ENCODE peak calls at places on chromosome 20, in four cellular contexts. Z, R, E and B are unnamed samples.
A peak's percentile ranks its signal among the peaks of the same experiment; 100 is the strongest.

GRCh38 chr20:14235355-14235754 is 102.1 kb downstream of the FLRT3 start:
- DNase-seq in Z (no peak), R (peak; percentile 9), E (peak; percentile 75), B (no peak)

GRCh38 chr20:17138237-17138636 is 88.6 kb upstream of the PCSK2 start:
- DNase-seq in R (no peak), E (no peak), Z (no peak), B (no peak)

GRCh38 chr20:23626040-23626620 is 11.6 kb downstream of the CST3 start:
- DNase-seq in R (peak; percentile 65), Z (no peak), E (peak; percentile 70), B (no peak)

GRCh38 chr20:38550274-38550673 is 30.7 kb upstream of the ADIG start:
- DNase-seq in E (peak; percentile 12), R (no peak), Z (no peak), B (peak; percentile 24)

GRCh38 chr20:4702562-4703280 is 19.0 kb upstream of the PRND start:
- DNase-seq in E (peak; percentile 15), R (no peak), Z (no peak), B (no peak)

GRCh38 chr20:63686492-63687321 is 9.7 kb upstream of the TNFRSF6B start:
- DNase-seq in Z (no peak), R (peak; percentile 60), E (peak; percentile 38), B (no peak)

GRCh38 chr20:23441850-23442313 is 2.4 kb downstream of the CSTL1 start:
- DNase-seq in Z (peak; percentile 75), R (peak; percentile 86), E (peak; percentile 94), B (peak; percentile 64)

GRCh38 chr20:40443731-40444130 is 245.3 kb downstream of the MAFB start:
- DNase-seq in Z (no peak), E (no peak), R (no peak), B (no peak)

GRCh38 chr20:22623211-22623610 is 38.8 kb upstream of the FOXA2 start:
- DNase-seq in R (no peak), Z (no peak), E (peak; percentile 50), B (no peak)

GRCh38 chr20:19566226-19566960 is 191.7 kb upstream of the RIN2 start:
- DNase-seq in E (no peak), Z (no peak), R (no peak), B (no peak)

GRCh38 chr20:57274846-57275245 is 8.4 kb upstream of the BMP7 start:
- DNase-seq in Z (no peak), R (no peak), E (no peak), B (no peak)

GRCh38 chr20:15867899-15868298 is 705.3 kb downstream of the KIF16B start:
- DNase-seq in R (no peak), Z (no peak), E (peak; percentile 44), B (no peak)

GRCh38 chr20:57560554-57561355 is at the start of gene PCK1:
- DNase-seq in E (peak; percentile 40), Z (no peak), R (peak; percentile 82), B (no peak)

GRCh38 chr20:49286689-49287551 is 9.1 kb upstream of the ZNFX1 start:
- DNase-seq in R (peak; percentile 80), E (peak; percentile 50), Z (no peak), B (no peak)

GRCh38 chr20:56445540-56445939 is 22.9 kb upstream of the RTF2 start:
- DNase-seq in Z (no peak), R (no peak), E (no peak), B (no peak)

GRCh38 chr20:62744761-62745160 is 36.1 kb downstream of the NTSR1 start:
- DNase-seq in E (no peak), R (no peak), Z (no peak), B (no peak)

GRCh38 chr20:4476903-4477302 is 244.8 kb upstream of the PRND start:
- DNase-seq in R (no peak), E (no peak), Z (no peak), B (no peak)

GRCh38 chr20:46594725-46595124 is 44.3 kb upstream of the OCSTAMP start:
- DNase-seq in R (no peak), Z (no peak), E (no peak), B (no peak)

GRCh38 chr20:17856024-17856564 is 112.5 kb downstream of the SNX5 start:
- DNase-seq in Z (no peak), E (peak; percentile 57), R (peak; percentile 41), B (peak; percentile 93)

DNA sequence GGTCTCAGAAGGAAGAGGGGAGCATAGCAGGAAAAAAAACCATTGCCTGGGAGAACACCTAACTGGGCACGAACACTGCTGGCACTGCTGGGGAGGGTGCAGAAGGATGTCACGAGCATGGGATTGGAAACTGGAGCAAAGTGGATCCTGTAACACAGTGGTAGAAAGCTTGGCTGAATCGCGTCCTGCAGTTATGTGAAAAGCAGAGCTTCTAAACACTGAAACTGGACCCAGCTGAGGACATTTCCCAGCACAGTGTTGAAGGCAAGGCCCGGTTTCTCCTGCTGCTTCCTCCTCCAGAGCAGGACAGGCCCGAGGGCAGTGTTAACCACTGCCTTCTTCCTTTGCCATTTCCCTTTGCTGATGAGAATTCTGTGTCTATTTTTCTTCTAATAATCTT is 6.7 kb downstream of the APMAP start:
- DNase-seq in Z (no peak), R (no peak), E (no peak), B (no peak)
- TF ChIP-seq CTCF in Z (no peak), R (no peak), E (no peak), B (no peak)

GRCh38 chr20:50877232-50877631 is 54.0 kb downstream of the ADNP start:
- DNase-seq in Z (no peak), R (no peak), E (no peak), B (no peak)

GRCh38 chr20:50883856-50884255 is 47.4 kb downstream of the ADNP start:
- DNase-seq in E (no peak), R (no peak), Z (no peak), B (no peak)

GRCh38 chr20:50876816-50877215 is 54.4 kb downstream of the ADNP start:
- DNase-seq in Z (no peak), E (no peak), R (no peak), B (no peak)

GRCh38 chr20:50876063-50876685 is 55.1 kb downstream of the ADNP start:
- DNase-seq in R (no peak), E (no peak), Z (no peak), B (no peak)

GRCh38 chr20:50879649-50880550 is 51.3 kb downstream of the ADNP start:
- DNase-seq in R (no peak), Z (no peak), E (no peak), B (no peak)
- H3K9me2 ChIP-seq in R (no peaks in the 10 kb centered on the region), Z (no peaks in the 10 kb centered on the region), E (no peaks in the 10 kb centered on the region), B (no peaks in the 10 kb centered on the region)

DNA sequence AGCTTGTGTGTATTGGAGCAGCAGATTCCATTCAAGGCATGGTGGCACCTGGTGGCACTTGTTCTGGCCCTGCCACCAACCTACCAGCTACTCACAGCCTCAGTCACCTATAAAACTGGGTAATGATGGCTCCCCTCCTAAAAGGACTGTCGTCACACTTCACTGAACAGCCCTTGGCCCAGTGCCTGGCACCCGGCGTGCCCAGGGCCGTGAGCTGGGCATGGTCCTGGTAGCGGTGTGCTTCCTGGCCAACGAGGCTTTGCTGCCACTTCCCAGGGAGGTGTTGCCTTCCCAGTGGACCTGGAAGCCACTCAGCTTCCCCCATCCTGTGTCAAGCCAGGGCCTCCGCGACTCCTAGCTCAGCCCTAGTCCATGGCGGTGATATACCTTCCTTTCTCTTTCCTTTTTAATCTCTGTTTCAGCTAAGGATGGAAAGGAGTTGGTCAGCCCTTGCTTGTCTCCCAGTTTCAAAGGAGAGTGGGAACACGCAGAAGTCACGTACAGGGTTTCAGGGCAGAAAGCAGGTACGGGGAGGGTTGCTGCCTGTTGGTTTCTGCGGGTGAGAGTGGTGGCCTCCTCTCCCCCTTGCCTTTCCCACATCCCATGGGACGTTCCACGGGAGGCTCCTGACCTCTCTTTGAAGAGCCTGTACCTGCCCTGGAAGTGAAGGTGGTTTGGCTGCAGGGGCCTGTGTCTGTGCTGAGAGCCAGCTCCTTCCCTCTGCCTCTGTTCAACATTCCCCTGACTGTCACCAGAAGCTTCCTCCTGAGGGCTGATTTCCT is 25.5 kb downstream of the ENTPD6 start:
- DNase-seq in R (no peak), Z (no peak), E (no peak), B (no peak)
- TF ChIP-seq EZH2phosphoT487 in R (no peak), Z (no peak), E (no peak), B (no peak)

GRCh38 chr20:20594171-20594530 is 118.3 kb downstream of the RALGAPA2 start:
- DNase-seq in Z (peak; percentile 15), E (peak; percentile 59), R (peak; percentile 53), B (peak; percentile 38)

DNA sequence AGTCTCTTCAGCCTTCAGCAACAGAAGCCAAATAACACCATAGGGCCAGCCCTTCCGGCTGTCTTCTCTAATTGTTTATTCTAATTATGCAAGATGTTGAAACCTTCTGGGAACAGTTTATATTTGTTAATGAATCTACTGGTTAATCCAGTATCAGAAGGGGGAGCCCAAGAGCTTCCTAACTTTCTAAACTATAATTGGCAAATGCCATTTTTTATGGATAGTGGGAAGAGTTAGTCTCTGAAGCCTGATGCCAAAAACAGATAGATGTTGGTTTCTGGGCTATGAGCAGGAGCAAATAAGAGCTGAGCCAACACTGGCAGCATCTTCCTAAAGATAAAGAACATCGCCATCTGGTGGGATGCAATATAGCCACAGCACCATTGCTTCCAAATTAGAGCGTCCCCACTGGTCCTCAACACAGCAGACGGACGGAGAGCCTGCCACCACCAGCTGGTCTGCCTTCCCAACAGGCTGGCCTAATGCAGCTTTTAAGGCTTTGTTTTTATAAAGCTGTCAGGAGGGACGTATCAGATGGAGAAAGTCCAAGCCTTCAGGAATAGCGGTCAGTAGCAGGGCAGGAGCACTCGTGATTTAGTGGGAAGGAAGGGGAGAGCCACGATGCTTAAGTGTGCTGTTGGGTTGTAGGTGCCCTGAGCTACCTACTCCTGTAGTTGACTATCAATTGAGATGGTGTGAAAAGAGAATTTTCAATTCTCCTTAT is 118.8 kb downstream of the RALGAPA2 start:
- DNase-seq in R (peak; percentile 73), Z (peak; percentile 49), E (peak; percentile 62), B (peak; percentile 62)
- TF ChIP-seq CTCF in R (peak; percentile 54), Z (peak; percentile 63), E (peak; percentile 86), B (peak; percentile 68)

DNA sequence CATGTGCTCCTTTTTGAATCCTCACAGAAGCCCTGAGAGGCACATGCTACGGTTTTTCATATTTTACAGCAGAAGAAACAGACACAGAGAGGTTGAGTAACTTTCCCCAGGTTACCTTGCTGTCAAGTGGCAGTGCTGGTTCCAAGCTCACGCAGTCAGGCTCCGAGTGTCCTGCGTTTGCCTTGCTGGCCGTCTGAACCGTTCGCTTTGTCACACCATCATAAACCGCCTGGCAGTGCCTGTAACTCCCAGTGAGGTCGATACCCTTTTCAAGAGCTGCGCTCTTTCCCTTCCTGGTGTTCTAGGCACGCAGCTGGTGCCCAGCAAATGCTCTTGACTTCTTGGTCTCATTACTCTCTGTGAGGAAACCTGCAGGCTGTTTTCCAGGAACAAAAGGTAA is 31.3 kb upstream of the KCNG1 start:
- DNase-seq in R (no peak), Z (no peak), E (no peak), B (no peak)
- H3K9me2 ChIP-seq in R (no peaks in the 10 kb centered on the region), Z (no peaks in the 10 kb centered on the region), E (no peaks in the 10 kb centered on the region), B (no peaks in the 10 kb centered on the region)

DNA sequence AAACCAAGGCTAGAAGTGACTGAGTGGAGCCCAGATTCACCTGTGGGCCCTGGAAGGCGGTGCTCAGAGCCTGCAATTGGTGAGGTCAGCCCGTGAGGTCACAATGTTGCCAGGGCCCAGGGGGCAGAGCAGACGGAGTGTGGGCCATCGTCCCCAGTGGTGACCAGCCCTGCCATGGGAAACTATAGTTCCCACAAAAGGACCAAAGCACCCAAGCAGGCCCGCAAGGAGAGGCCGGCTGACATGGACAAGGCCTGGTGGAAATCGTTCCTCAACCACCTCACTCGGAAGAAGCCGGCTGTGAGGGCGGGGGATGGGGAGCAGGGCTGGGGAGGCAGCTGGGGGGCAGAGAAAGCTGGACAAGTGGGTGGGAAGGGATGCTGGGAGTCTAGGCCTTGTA is at the start of gene C20orf144:
- DNase-seq in R (no peak), Z (no peak), E (no peak), B (no peak)
- TF ChIP-seq EZH2phosphoT487 in R (no peak), Z (no peak), E (no peak), B (no peak)

GRCh38 chr20:59032713-59033059 is 551 bp upstream of the ATP5F1E start:
- DNase-seq in Z (peak; percentile 64), R (peak; percentile 62), E (peak; percentile 66), B (no peak)
- TF ChIP-seq CTCF in Z (peak; percentile 37), R (peak; percentile 24), E (peak; percentile 15), B (no peak)

GRCh38 chr20:42125426-42125825 is 507.2 kb upstream of the CHD6 start:
- DNase-seq in Z (no peak), R (no peak), E (no peak), B (peak; percentile 75)
- H3K9me2 ChIP-seq in Z (no peaks in the 10 kb centered on the region), R (no peaks in the 10 kb centered on the region), E (no peaks in the 10 kb centered on the region), B (no peaks in the 10 kb centered on the region)